ENCODE peak calls at places on chromosomes 11 and 22, in seven cellular contexts. X is CD8-positive, alpha-beta T cell; V is foreskin fibroblast; E is epithelial cell of esophagus; F is skeletal muscle cell; I is mucosa of descending colon; U is heart right ventricle. Q is an unnamed sample.

GRCh38 chr11:10673476-10674062 is 20.0 kb downstream of the IRAG1 start:
- DNase-seq in I (no peak), E (no peak), V (no peak), F (no peak), U (no peak), X (no peak), Q (no peak)

GRCh38 chr11:117005758-117006157 is 92.5 kb downstream of the SIK3 start:
- DNase-seq in X (no peak), I (no peak), E (no peak), F (no peak), U (no peak), V (no peak), Q (no peak)

GRCh38 chr11:6285019-6285418 is 25.4 kb downstream of the CCKBR start:
- DNase-seq in X (no peak), I (no peak), E (no peak), V (no peak), F (no peak), U (peak), Q (no peak)

GRCh38 chr22:44691796-44692661 is 10.0 kb upstream of the PRR5 start:
- DNase-seq in E (peak), V (no peak), I (no peak), U (no peak), X (no peak), F (no peak), Q (no peak)

GRCh38 chr11:47400813-47401279 is 7.5 kb upstream of the SLC39A13 start:
- DNase-seq in F (no peak), V (no peak), E (peak), I (no peak), X (no peak), U (no peak), Q (no peak)

GRCh38 chr22:27094633-27095308 is 437.4 kb downstream of the MIAT start:
- DNase-seq in I (no peak), U (peak), X (no peak), V (no peak), F (no peak), E (no peak), Q (no peak)

GRCh38 chr11:117376517-117376916 is 48.9 kb downstream of the CEP164 start:
- DNase-seq in V (no peak), I (no peak), X (no peak), F (no peak), E (no peak), U (peak), Q (no peak)

GRCh38 chr11:73983764-73984543 is 1.3 kb upstream of the UCP2 start:
- DNase-seq in U (no peak), I (peak), V (no peak), X (no peak), F (no peak), E (no peak), Q (no peak)

GRCh38 chr22:28005513-28005912 is 86.5 kb upstream of the PITPNB start:
- DNase-seq in U (peak), I (no peak), E (no peak), F (no peak), V (no peak), X (no peak), Q (no peak)

GRCh38 chr11:88480217-88480616 is 142.7 kb upstream of the CTSC start:
- DNase-seq in I (no peak), F (peak), E (peak), V (peak), X (no peak), U (no peak), Q (no peak)

GRCh38 chr11:78784321-78785061 is 209.8 kb upstream of the NARS2 start:
- DNase-seq in E (peak), V (peak), F (peak), X (no peak), I (no peak), U (no peak), Q (no peak)

GRCh38 chr11:68973219-68973618 is 7.6 kb downstream of the MRGPRD start:
- DNase-seq in U (no peak), F (no peak), I (no peak), V (no peak), X (no peak), E (no peak), Q (no peak)

GRCh38 chr11:123137496-123138270 is 57.4 kb downstream of the CLMP start:
- DNase-seq in F (peak), V (peak), I (peak), X (no peak), E (no peak), U (peak), Q (no peak)

GRCh38 chr11:66854729-66855211 is 2.1 kb upstream of the LRFN4 start:
- DNase-seq in E (no peak), X (no peak), I (no peak), V (no peak), U (no peak), F (no peak), Q (no peak)

GRCh38 chr22:43201486-43202219 is 14.7 kb upstream of the TTLL12 start:
- DNase-seq in F (no peak), X (no peak), U (no peak), I (no peak), V (no peak), E (no peak), Q (no peak)

GRCh38 chr11:93525601-93526000 is 17.6 kb downstream of the SMCO4 start:
- DNase-seq in V (peak), X (no peak), F (no peak), I (no peak), U (no peak), E (no peak), Q (no peak)

GRCh38 chr11:120494595-120494994 is 17.0 kb upstream of the GRIK4 start:
- DNase-seq in U (no peak), V (no peak), X (no peak), I (no peak), E (no peak), F (no peak), Q (no peak)

GRCh38 chr11:69468911-69469885 is 12.3 kb upstream of the LINC01488 start:
- DNase-seq in V (no peak), E (no peak), X (no peak), F (no peak), U (no peak), I (no peak), Q (no peak)

GRCh38 chr11:90722552-90723190 is 499.8 kb upstream of the CHORDC1 start:
- DNase-seq in I (no peak), X (no peak), U (no peak), E (peak), V (no peak), F (peak), Q (no peak)

GRCh38 chr11:27381238-27381666 is 18.2 kb upstream of the CCDC34 start:
- DNase-seq in E (no peak), F (no peak), V (no peak), X (no peak), U (no peak), I (no peak), Q (no peak)

GRCh38 chr11:48093795-48094642 is 113.7 kb downstream of the PTPRJ start:
- DNase-seq in I (peak), U (peak), V (no peak), X (no peak), E (peak), F (no peak), Q (no peak)

GRCh38 chr22:30279389-30279788 is 9.9 kb downstream of the CASTOR1 start:
- DNase-seq in I (no peak), U (peak), X (no peak), F (no peak), V (no peak), E (no peak), Q (no peak)

GRCh38 chr11:67117667-67118058 is 1.4 kb upstream of the KDM2A start:
- DNase-seq in E (no peak), V (peak), F (no peak), X (peak), I (peak), U (peak), Q (no peak)

GRCh38 chr11:130428692-130429681 is 578 bp upstream of the ADAMTS8 start:
- DNase-seq in U (no peak), E (no peak), F (no peak), X (no peak), I (no peak), V (no peak), Q (no peak)

GRCh38 chr11:115317428-115318185 is 186.6 kb downstream of the CADM1 start:
- DNase-seq in U (no peak), X (no peak), I (no peak), F (no peak), E (no peak), V (no peak), Q (no peak)

GRCh38 chr11:15794361-15795150 is 561.8 kb downstream of the SOX6 start:
- DNase-seq in U (no peak), I (no peak), V (no peak), X (no peak), F (no peak), E (no peak), Q (no peak)

GRCh38 chr22:23216331-23217170 is 36.2 kb downstream of the BCR start:
- DNase-seq in E (no peak), F (no peak), U (no peak), V (no peak), X (peak), I (no peak), Q (no peak)
- H3K4me3 ChIP-seq in E (no peak), F (no peak), U (no peak), V (no peak), X (peak), I (no peak), Q (no peak)

DNA sequence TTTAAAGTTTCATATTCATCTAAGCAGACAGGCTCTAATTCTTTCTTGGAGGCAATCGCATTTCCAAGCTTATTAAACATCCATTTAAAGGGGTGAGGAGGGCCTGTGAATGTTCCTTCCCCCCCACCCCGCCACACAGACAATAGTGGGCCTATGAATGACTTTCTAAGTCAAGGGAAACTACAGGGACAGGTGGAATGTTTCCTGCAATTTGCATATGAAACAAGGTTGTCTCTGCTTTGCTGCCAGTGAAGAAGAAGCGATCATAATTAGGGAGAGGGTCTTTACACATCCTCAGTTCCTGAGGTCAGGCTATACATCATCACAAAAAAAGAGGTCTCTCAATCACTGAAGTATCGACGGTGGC is 127.9 kb upstream of the OPCML start:
- DNase-seq in V (no peak), F (no peak), E (no peak), I (no peak), U (no peak), X (no peak), Q (no peak)
- H3K4me3 ChIP-seq in V (no peak), F (no peak), E (no peak), I (no peak), U (no peak), X (no peak), Q (no peak)

DNA sequence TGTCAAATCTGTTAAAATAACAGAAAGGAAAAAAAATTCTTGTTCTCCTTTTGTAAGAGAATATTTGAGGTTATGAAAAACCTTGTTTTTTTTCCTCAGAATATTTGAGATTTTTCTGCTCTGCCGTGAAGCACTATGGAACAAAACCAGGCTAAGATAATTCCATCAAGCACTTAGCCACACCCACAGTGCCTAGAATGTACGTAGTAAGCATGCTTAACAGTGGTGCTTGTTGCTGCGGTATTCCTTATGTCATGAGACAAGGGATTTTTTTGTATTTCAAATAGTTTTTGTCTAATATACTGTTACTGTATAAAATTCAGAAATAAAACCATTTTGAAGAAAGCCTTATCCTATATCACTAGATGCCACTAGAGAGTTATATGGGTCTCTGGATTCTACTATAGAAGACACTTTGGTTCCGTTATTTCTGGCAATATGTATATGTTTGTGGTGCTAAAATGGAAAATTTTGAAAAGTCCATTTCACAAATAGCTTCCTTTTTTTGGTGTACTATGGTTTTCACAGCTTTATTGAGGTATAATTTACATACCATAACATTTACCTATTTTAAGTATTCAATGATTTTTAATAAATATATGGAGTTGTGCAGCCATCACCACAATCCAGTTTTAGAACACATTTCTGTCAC is 23.7 kb downstream of the PDHX start:
- DNase-seq in E (no peak), F (no peak), I (no peak), X (no peak), V (no peak), U (no peak), Q (no peak)
- H3K4me3 ChIP-seq in E (no peak), F (no peak), I (no peak), X (no peak), V (no peak), U (no peak), Q (no peak)

DNA sequence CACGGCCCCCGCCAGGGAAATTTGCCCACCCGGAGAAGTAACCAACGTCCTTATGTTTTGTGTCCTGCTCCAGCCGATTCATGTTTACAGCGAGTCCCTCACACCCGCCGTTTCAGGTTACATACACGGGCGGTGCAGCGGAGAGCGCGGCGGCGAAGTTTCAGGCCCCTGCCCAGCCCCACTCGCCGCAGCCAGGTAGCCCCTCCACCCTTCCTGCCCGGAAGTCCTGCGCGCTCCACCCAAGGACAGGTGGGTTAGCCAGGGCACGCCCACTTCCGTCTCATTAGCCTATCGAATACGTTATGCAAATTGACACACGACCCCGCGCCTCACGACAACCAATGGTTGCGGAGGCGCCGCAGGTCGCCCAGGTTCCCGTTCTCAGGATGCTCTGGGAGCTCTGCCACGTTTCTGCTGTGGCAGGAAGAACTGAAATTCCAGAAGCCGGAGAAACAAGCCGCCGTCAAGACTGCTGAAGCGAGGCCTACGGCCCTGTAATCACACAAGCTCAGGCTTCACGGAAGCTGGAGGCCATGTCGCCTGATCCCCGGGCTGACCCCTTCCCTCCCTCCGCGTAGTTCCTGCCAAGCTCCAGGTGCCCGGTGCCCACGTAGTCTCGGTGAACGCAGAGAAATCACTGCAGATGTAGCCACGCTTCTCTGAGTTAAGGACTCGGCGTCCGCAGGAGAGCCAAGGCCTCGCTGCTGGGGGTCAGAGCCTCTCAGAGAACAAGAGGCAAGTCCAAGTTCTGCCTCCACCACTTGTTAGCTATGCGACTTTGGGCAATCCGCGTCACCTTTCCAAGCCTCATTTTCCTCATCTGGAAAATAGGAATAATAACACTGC is 22.4 kb upstream of the MYH9 start:
- DNase-seq in E (peak), I (peak), V (no peak), X (peak), U (peak), F (no peak), Q (peak)
- H3K4me3 ChIP-seq in E (peak), I (no peak), V (peak), X (peak), U (peak), F (peak), Q (peak)

GRCh38 chr22:32013200-32013599 is 29.9 kb upstream of the SLC5A1 start:
- DNase-seq in F (no peak), X (no peak), E (no peak), I (no peak), V (no peak), U (no peak), Q (no peak)
- H3K4me3 ChIP-seq in F (no peak), X (no peak), E (no peak), I (no peak), V (no peak), U (no peak), Q (no peak)

DNA sequence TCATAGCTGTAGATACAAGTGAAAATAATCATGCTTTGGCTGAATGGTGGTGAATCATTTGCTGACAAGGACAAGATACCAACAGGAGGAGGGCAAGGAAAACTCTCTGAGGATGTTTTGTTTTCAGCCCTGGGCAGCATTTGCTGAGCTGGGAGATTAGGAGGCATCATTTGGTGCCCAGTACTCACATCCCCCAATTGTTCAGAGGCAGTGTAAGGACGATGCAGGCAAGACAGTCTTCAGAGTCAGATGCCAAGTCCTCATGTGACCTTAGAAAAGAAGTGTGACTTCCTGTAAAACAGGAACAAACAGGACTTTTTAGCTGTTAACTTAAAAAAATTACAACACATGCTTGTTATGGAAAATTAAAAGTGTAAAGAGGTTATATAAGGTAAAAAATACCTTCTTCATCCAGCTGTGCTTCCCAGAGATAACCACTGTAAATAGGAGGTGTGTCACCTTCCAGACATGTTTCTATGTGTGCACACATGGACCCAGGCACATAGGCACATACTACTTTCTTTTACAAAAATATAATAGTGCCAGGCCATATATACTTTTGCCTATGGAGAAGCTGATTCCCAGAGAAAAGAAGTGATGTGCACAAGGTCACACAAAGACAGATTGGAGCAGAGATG is 18.0 kb downstream of the CNTF start:
- DNase-seq in F (no peak), X (no peak), E (no peak), U (no peak), V (no peak), I (no peak), Q (no peak)
- H3K4me3 ChIP-seq in F (no peak), X (no peak), E (no peak), U (no peak), V (no peak), I (no peak), Q (no peak)

GRCh38 chr22:47919893-47920292 is 1157.4 kb downstream of the TBC1D22A start:
- DNase-seq in I (no peak), V (no peak), U (no peak), E (no peak), X (no peak), F (no peak), Q (no peak)
- H3K4me3 ChIP-seq in I (no peak), V (no peak), U (no peak), E (no peak), X (no peak), F (no peak), Q (no peak)

DNA sequence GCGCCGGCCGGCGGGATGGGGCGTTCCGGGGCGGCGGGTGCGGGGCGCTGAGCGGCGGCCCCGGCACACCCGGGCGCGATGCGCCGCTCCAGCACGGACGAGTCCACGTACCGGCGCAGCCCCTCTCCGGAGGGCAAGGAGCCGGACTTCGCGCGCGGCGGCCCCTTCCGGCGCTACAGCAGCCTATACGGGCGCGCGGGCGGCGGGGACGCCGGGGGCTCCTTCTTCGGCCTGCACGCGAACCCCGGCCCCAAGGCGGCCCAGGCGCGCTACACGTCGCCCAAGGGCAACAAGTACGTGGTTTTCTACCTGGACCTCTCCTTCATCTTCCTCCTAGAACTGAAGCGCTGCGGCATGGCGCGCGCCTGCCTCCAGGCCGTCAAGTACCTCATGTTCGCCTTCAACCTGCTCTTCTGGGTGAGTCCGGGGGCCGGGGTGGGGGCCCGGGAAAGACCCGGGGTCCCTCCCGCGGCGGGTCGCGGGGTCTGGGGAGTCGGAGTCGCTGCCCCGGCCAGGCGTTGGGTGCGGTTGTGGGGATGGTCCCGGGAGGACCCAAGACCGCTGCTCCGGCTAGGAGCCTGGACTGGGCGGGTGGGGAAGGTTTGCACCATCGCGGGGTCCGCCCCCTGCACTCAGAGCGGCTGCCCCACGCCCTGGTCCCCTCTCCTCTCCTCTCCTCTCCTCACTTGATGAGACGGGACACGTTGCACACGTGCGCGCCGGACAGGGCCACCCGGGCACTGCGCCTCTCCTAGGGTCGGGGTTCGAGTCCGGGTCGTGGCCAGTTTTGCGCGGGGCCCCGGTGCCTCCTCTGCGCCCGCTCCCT is 7.5 kb downstream of the TSPAN4 start:
- DNase-seq in I (no peak), X (no peak), V (no peak), E (no peak), U (no peak), F (no peak), Q (no peak)
- H3K4me3 ChIP-seq in I (no peak), X (no peak), V (peak), E (peak), U (peak), F (peak), Q (no peak)